ENCODE peak calls at places on chromosomes 16 and 17, in five cellular contexts. One of them, this sample, is unnamed.

GRCh38 chr17:8362651-8363332 is 13.7 kb downstream of the KRABD2 start:
- DNase-seq in HAP-1: no peak
- DNase-seq in foreskin fibroblast: peak
- DNase-seq in IMR-90: peak
- DNase-seq in activated T-helper 9 cell treated with anti-CD3 and anti-CD28 coated beads, Interleukin-2, amount 50 U/mL, for 16 hours: no peak
- DNase-seq in this sample: no peak

GRCh38 chr16:78926723-78927200 is 673.8 kb downstream of the MAF start:
- DNase-seq in HAP-1: no peak
- DNase-seq in foreskin fibroblast: no peak
- DNase-seq in IMR-90: no peak
- DNase-seq in activated T-helper 9 cell treated with anti-CD3 and anti-CD28 coated beads, Interleukin-2, amount 50 U/mL, for 16 hours: no peak
- DNase-seq in this sample: no peak

GRCh38 chr16:57539072-57539796 is 2.9 kb upstream of the CCDC102A start:
- DNase-seq in HAP-1: no peak
- DNase-seq in foreskin fibroblast: no peak
- DNase-seq in IMR-90: no peak
- DNase-seq in activated T-helper 9 cell treated with anti-CD3 and anti-CD28 coated beads, Interleukin-2, amount 50 U/mL, for 16 hours: no peak
- DNase-seq in this sample: no peak

GRCh38 chr16:12260647-12261262 is 284.2 kb downstream of the SNX29 start:
- DNase-seq in HAP-1: no peak
- DNase-seq in foreskin fibroblast: peak
- DNase-seq in IMR-90: peak
- DNase-seq in activated T-helper 9 cell treated with anti-CD3 and anti-CD28 coated beads, Interleukin-2, amount 50 U/mL, for 16 hours: no peak
- DNase-seq in this sample: no peak

GRCh38 chr17:39952665-39953470 is 9.9 kb upstream of the GSDMA start:
- DNase-seq in HAP-1: peak
- DNase-seq in foreskin fibroblast: peak
- DNase-seq in IMR-90: peak
- DNase-seq in activated T-helper 9 cell treated with anti-CD3 and anti-CD28 coated beads, Interleukin-2, amount 50 U/mL, for 16 hours: peak
- DNase-seq in this sample: peak

GRCh38 chr16:1997591-1998359 is 8.0 kb downstream of the SYNGR3 start:
- DNase-seq in HAP-1: no peak
- DNase-seq in foreskin fibroblast: peak
- DNase-seq in IMR-90: peak
- DNase-seq in activated T-helper 9 cell treated with anti-CD3 and anti-CD28 coated beads, Interleukin-2, amount 50 U/mL, for 16 hours: no peak
- DNase-seq in this sample: no peak

GRCh38 chr17:51147641-51148040 is 5.7 kb upstream of the NME1 start:
- DNase-seq in HAP-1: no peak
- DNase-seq in foreskin fibroblast: peak
- DNase-seq in IMR-90: peak
- DNase-seq in activated T-helper 9 cell treated with anti-CD3 and anti-CD28 coated beads, Interleukin-2, amount 50 U/mL, for 16 hours: no peak
- DNase-seq in this sample: no peak

GRCh38 chr17:82418001-82418986 is at the start of the genes HEXD and OGFOD3:
- DNase-seq in HAP-1: peak
- DNase-seq in foreskin fibroblast: peak
- DNase-seq in IMR-90: peak
- DNase-seq in activated T-helper 9 cell treated with anti-CD3 and anti-CD28 coated beads, Interleukin-2, amount 50 U/mL, for 16 hours: peak
- DNase-seq in this sample: peak

GRCh38 chr17:64702815-64703214 is 40.7 kb upstream of the SMURF2 start:
- DNase-seq in HAP-1: no peak
- DNase-seq in foreskin fibroblast: no peak
- DNase-seq in IMR-90: no peak
- DNase-seq in activated T-helper 9 cell treated with anti-CD3 and anti-CD28 coated beads, Interleukin-2, amount 50 U/mL, for 16 hours: no peak
- DNase-seq in this sample: no peak

GRCh38 chr16:84232060-84232459 is 7.8 kb downstream of the KCNG4 start:
- DNase-seq in HAP-1: no peak
- DNase-seq in foreskin fibroblast: no peak
- DNase-seq in IMR-90: no peak
- DNase-seq in activated T-helper 9 cell treated with anti-CD3 and anti-CD28 coated beads, Interleukin-2, amount 50 U/mL, for 16 hours: no peak
- DNase-seq in this sample: no peak

GRCh38 chr16:15583526-15583925 is 59.4 kb downstream of the MARF1 start:
- DNase-seq in HAP-1: no peak
- DNase-seq in foreskin fibroblast: no peak
- DNase-seq in IMR-90: no peak
- DNase-seq in activated T-helper 9 cell treated with anti-CD3 and anti-CD28 coated beads, Interleukin-2, amount 50 U/mL, for 16 hours: no peak
- DNase-seq in this sample: no peak

GRCh38 chr16:66935319-66936011 is at the start of gene CES2:
- DNase-seq in HAP-1: no peak
- DNase-seq in foreskin fibroblast: peak
- DNase-seq in IMR-90: peak
- DNase-seq in activated T-helper 9 cell treated with anti-CD3 and anti-CD28 coated beads, Interleukin-2, amount 50 U/mL, for 16 hours: no peak
- DNase-seq in this sample: no peak

GRCh38 chr16:17365211-17365541 is 105.6 kb downstream of the XYLT1 start:
- DNase-seq in HAP-1: no peak
- DNase-seq in foreskin fibroblast: no peak
- DNase-seq in IMR-90: no peak
- DNase-seq in activated T-helper 9 cell treated with anti-CD3 and anti-CD28 coated beads, Interleukin-2, amount 50 U/mL, for 16 hours: no peak
- DNase-seq in this sample: no peak

GRCh38 chr16:48126801-48127644 is 28.8 kb downstream of the ABCC12 start:
- DNase-seq in HAP-1: no peak
- DNase-seq in foreskin fibroblast: peak
- DNase-seq in IMR-90: peak
- DNase-seq in activated T-helper 9 cell treated with anti-CD3 and anti-CD28 coated beads, Interleukin-2, amount 50 U/mL, for 16 hours: no peak
- DNase-seq in this sample: no peak

GRCh38 chr17:19502517-19502916 is 31.1 kb upstream of the SLC47A1 start:
- DNase-seq in HAP-1: no peak
- DNase-seq in foreskin fibroblast: no peak
- DNase-seq in IMR-90: no peak
- DNase-seq in activated T-helper 9 cell treated with anti-CD3 and anti-CD28 coated beads, Interleukin-2, amount 50 U/mL, for 16 hours: peak
- DNase-seq in this sample: peak

GRCh38 chr16:89054261-89054661 is 39.4 kb upstream of the ACSF3 start:
- DNase-seq in HAP-1: no peak
- DNase-seq in foreskin fibroblast: no peak
- DNase-seq in IMR-90: no peak
- DNase-seq in activated T-helper 9 cell treated with anti-CD3 and anti-CD28 coated beads, Interleukin-2, amount 50 U/mL, for 16 hours: no peak
- DNase-seq in this sample: no peak

GRCh38 chr16:14500791-14501190 is 129.3 kb downstream of the PARN start:
- DNase-seq in HAP-1: no peak
- DNase-seq in foreskin fibroblast: peak
- DNase-seq in IMR-90: peak
- DNase-seq in activated T-helper 9 cell treated with anti-CD3 and anti-CD28 coated beads, Interleukin-2, amount 50 U/mL, for 16 hours: no peak
- DNase-seq in this sample: no peak

GRCh38 chr17:49285716-49286115 is 55.1 kb upstream of the PHOSPHO1 start:
- DNase-seq in HAP-1: no peak
- DNase-seq in foreskin fibroblast: no peak
- DNase-seq in IMR-90: no peak
- DNase-seq in activated T-helper 9 cell treated with anti-CD3 and anti-CD28 coated beads, Interleukin-2, amount 50 U/mL, for 16 hours: no peak
- DNase-seq in this sample: no peak

GRCh38 chr17:49260011-49260921 is 29.7 kb upstream of the PHOSPHO1 start:
- DNase-seq in HAP-1: peak
- DNase-seq in foreskin fibroblast: peak
- DNase-seq in IMR-90: peak
- DNase-seq in activated T-helper 9 cell treated with anti-CD3 and anti-CD28 coated beads, Interleukin-2, amount 50 U/mL, for 16 hours: peak
- DNase-seq in this sample: peak

GRCh38 chr17:7846765-7847661 is 7.9 kb upstream of the TMEM88 start:
- DNase-seq in HAP-1: no peak
- DNase-seq in foreskin fibroblast: no peak
- DNase-seq in IMR-90: no peak
- DNase-seq in activated T-helper 9 cell treated with anti-CD3 and anti-CD28 coated beads, Interleukin-2, amount 50 U/mL, for 16 hours: no peak
- DNase-seq in this sample: no peak

GRCh38 chr17:17155568-17155967 is 50.6 kb downstream of the PLD6 start:
- DNase-seq in HAP-1: no peak
- DNase-seq in foreskin fibroblast: peak
- DNase-seq in IMR-90: no peak
- DNase-seq in activated T-helper 9 cell treated with anti-CD3 and anti-CD28 coated beads, Interleukin-2, amount 50 U/mL, for 16 hours: no peak
- DNase-seq in this sample: no peak

GRCh38 chr16:11632455-11632921 is 35.8 kb upstream of the SNN start:
- DNase-seq in HAP-1: no peak
- DNase-seq in foreskin fibroblast: peak
- DNase-seq in IMR-90: peak
- DNase-seq in activated T-helper 9 cell treated with anti-CD3 and anti-CD28 coated beads, Interleukin-2, amount 50 U/mL, for 16 hours: no peak
- DNase-seq in this sample: no peak

GRCh38 chr16:57260294-57260929 is 15.4 kb downstream of the ARL2BP start:
- DNase-seq in HAP-1: peak
- DNase-seq in foreskin fibroblast: peak
- DNase-seq in IMR-90: peak
- DNase-seq in activated T-helper 9 cell treated with anti-CD3 and anti-CD28 coated beads, Interleukin-2, amount 50 U/mL, for 16 hours: no peak
- DNase-seq in this sample: no peak

GRCh38 chr17:27535975-27536374 is 79.7 kb downstream of the KSR1 start:
- DNase-seq in HAP-1: no peak
- DNase-seq in foreskin fibroblast: no peak
- DNase-seq in IMR-90: no peak
- DNase-seq in activated T-helper 9 cell treated with anti-CD3 and anti-CD28 coated beads, Interleukin-2, amount 50 U/mL, for 16 hours: no peak
- DNase-seq in this sample: no peak

GRCh38 chr16:84700518-84701277 is 898 bp downstream of the USP10 start:
- DNase-seq in HAP-1: peak
- DNase-seq in foreskin fibroblast: peak
- DNase-seq in IMR-90: peak
- DNase-seq in activated T-helper 9 cell treated with anti-CD3 and anti-CD28 coated beads, Interleukin-2, amount 50 U/mL, for 16 hours: peak
- DNase-seq in this sample: peak

GRCh38 chr17:69141802-69142472 is at the start of gene ABCA6:
- DNase-seq in HAP-1: no peak
- DNase-seq in foreskin fibroblast: peak
- DNase-seq in IMR-90: no peak
- DNase-seq in activated T-helper 9 cell treated with anti-CD3 and anti-CD28 coated beads, Interleukin-2, amount 50 U/mL, for 16 hours: no peak
- DNase-seq in this sample: no peak

GRCh38 chr16:10558746-10559641 is 21.4 kb downstream of the EMP2 start:
- DNase-seq in HAP-1: no peak
- DNase-seq in foreskin fibroblast: peak
- DNase-seq in IMR-90: no peak
- DNase-seq in activated T-helper 9 cell treated with anti-CD3 and anti-CD28 coated beads, Interleukin-2, amount 50 U/mL, for 16 hours: no peak
- DNase-seq in this sample: no peak

GRCh38 chr17:74604200-74604599 is 12.1 kb upstream of the CD300LD start:
- DNase-seq in HAP-1: no peak
- DNase-seq in foreskin fibroblast: no peak
- DNase-seq in IMR-90: no peak
- DNase-seq in activated T-helper 9 cell treated with anti-CD3 and anti-CD28 coated beads, Interleukin-2, amount 50 U/mL, for 16 hours: no peak
- DNase-seq in this sample: no peak

GRCh38 chr16:82265809-82266208 is 95.8 kb upstream of the MPHOSPH6 start:
- DNase-seq in HAP-1: no peak
- DNase-seq in foreskin fibroblast: no peak
- DNase-seq in IMR-90: no peak
- DNase-seq in activated T-helper 9 cell treated with anti-CD3 and anti-CD28 coated beads, Interleukin-2, amount 50 U/mL, for 16 hours: no peak
- DNase-seq in this sample: no peak

GRCh38 chr17:7074931-7075330 is 5.1 kb downstream of the CLEC10A start:
- DNase-seq in HAP-1: no peak
- DNase-seq in foreskin fibroblast: no peak
- DNase-seq in IMR-90: no peak
- DNase-seq in activated T-helper 9 cell treated with anti-CD3 and anti-CD28 coated beads, Interleukin-2, amount 50 U/mL, for 16 hours: no peak
- DNase-seq in this sample: no peak

GRCh38 chr17:79160980-79161621 is 86.5 kb downstream of the ENGASE start:
- DNase-seq in HAP-1: no peak
- DNase-seq in foreskin fibroblast: no peak
- DNase-seq in IMR-90: no peak
- DNase-seq in activated T-helper 9 cell treated with anti-CD3 and anti-CD28 coated beads, Interleukin-2, amount 50 U/mL, for 16 hours: no peak
- DNase-seq in this sample: no peak

GRCh38 chr17:61201211-61201610 is 198.4 kb upstream of the TBX2 start:
- DNase-seq in HAP-1: no peak
- DNase-seq in foreskin fibroblast: peak
- DNase-seq in IMR-90: peak
- DNase-seq in activated T-helper 9 cell treated with anti-CD3 and anti-CD28 coated beads, Interleukin-2, amount 50 U/mL, for 16 hours: no peak
- DNase-seq in this sample: no peak

This sample was measured in activated T-helper 1 cell treated with anti-CD3 and anti-CD28 coated beads, Interleukin-2, amount 50 U/mL, for 16 hours.